ENCODE peak calls at places on chromosome 18, in seven cellular contexts. One of them, this sample, is unnamed. For H3K9me3, the result is how much of the 10 kb centered on the place peaks cover.

GRCh38 chr18:3321133-3321812 is 59.3 kb downstream of the MYL12B start:
- DNase-seq in psoas muscle: no peak
- DNase-seq in esophagus muscularis mucosa: no peak
- DNase-seq in kidney: no peak
- DNase-seq in CD8-positive, alpha-beta memory T cell: no peak
- DNase-seq in fibroblast of lung: peak
- DNase-seq in left lung: no peak
- DNase-seq in this sample: peak

GRCh38 chr18:50696929-50697328 is 122.9 kb downstream of the MRO start:
- DNase-seq in psoas muscle: no peak
- DNase-seq in esophagus muscularis mucosa: no peak
- DNase-seq in kidney: no peak
- DNase-seq in CD8-positive, alpha-beta memory T cell: no peak
- DNase-seq in fibroblast of lung: no peak
- DNase-seq in left lung: no peak
- DNase-seq in this sample: no peak

GRCh38 chr18:76528477-76529432 is 33.7 kb upstream of the ZNF516 start:
- DNase-seq in psoas muscle: no peak
- DNase-seq in esophagus muscularis mucosa: no peak
- DNase-seq in kidney: peak
- DNase-seq in CD8-positive, alpha-beta memory T cell: no peak
- DNase-seq in fibroblast of lung: peak
- DNase-seq in left lung: no peak
- DNase-seq in this sample: no peak

GRCh38 chr18:54223568-54224241 is 764 bp downstream of the MBD2 start:
- DNase-seq in psoas muscle: peak
- DNase-seq in esophagus muscularis mucosa: no peak
- DNase-seq in kidney: peak
- DNase-seq in CD8-positive, alpha-beta memory T cell: peak
- DNase-seq in fibroblast of lung: peak
- DNase-seq in left lung: peak
- DNase-seq in this sample: peak

GRCh38 chr18:37873416-37873815 is 307.8 kb upstream of the CELF4 start:
- DNase-seq in psoas muscle: no peak
- DNase-seq in esophagus muscularis mucosa: peak
- DNase-seq in kidney: no peak
- DNase-seq in CD8-positive, alpha-beta memory T cell: no peak
- DNase-seq in fibroblast of lung: no peak
- DNase-seq in left lung: no peak
- DNase-seq in this sample: no peak

GRCh38 chr18:11398625-11399024 is 210.8 kb upstream of the SLC35G4 start:
- DNase-seq in psoas muscle: no peak
- DNase-seq in esophagus muscularis mucosa: no peak
- DNase-seq in kidney: no peak
- DNase-seq in CD8-positive, alpha-beta memory T cell: no peak
- DNase-seq in fibroblast of lung: peak
- DNase-seq in left lung: no peak
- DNase-seq in this sample: no peak

GRCh38 chr18:46569211-46569610 is 87.8 kb downstream of the LOXHD1 start:
- DNase-seq in psoas muscle: no peak
- DNase-seq in esophagus muscularis mucosa: peak
- DNase-seq in kidney: no peak
- DNase-seq in CD8-positive, alpha-beta memory T cell: no peak
- DNase-seq in fibroblast of lung: no peak
- DNase-seq in left lung: no peak
- DNase-seq in this sample: no peak

GRCh38 chr18:57697434-57697833 is 75.8 kb upstream of the NARS1 start:
- DNase-seq in psoas muscle: no peak
- DNase-seq in esophagus muscularis mucosa: no peak
- DNase-seq in kidney: no peak
- DNase-seq in CD8-positive, alpha-beta memory T cell: no peak
- DNase-seq in fibroblast of lung: no peak
- DNase-seq in left lung: no peak
- DNase-seq in this sample: no peak

GRCh38 chr18:50819727-50820378 is at the start of gene MRO:
- DNase-seq in psoas muscle: peak
- DNase-seq in esophagus muscularis mucosa: peak
- DNase-seq in kidney: peak
- DNase-seq in CD8-positive, alpha-beta memory T cell: peak
- DNase-seq in fibroblast of lung: peak
- DNase-seq in left lung: peak
- DNase-seq in this sample: peak

GRCh38 chr18:22082408-22082807 is 87.0 kb upstream of the GATA6 start:
- DNase-seq in psoas muscle: no peak
- DNase-seq in esophagus muscularis mucosa: no peak
- DNase-seq in kidney: no peak
- DNase-seq in CD8-positive, alpha-beta memory T cell: no peak
- DNase-seq in fibroblast of lung: no peak
- DNase-seq in left lung: no peak
- DNase-seq in this sample: no peak

GRCh38 chr18:67669993-67670671 is 153.6 kb upstream of the DSEL start:
- DNase-seq in psoas muscle: no peak
- DNase-seq in esophagus muscularis mucosa: no peak
- DNase-seq in kidney: no peak
- DNase-seq in CD8-positive, alpha-beta memory T cell: no peak
- DNase-seq in fibroblast of lung: peak
- DNase-seq in left lung: no peak
- DNase-seq in this sample: no peak

GRCh38 chr18:42683094-42683493 is 432.4 kb downstream of the RIT2 start:
- DNase-seq in psoas muscle: no peak
- DNase-seq in esophagus muscularis mucosa: no peak
- DNase-seq in kidney: no peak
- DNase-seq in CD8-positive, alpha-beta memory T cell: no peak
- DNase-seq in fibroblast of lung: no peak
- DNase-seq in left lung: no peak
- DNase-seq in this sample: no peak
- H3K9me3 ChIP-seq in psoas muscle: under half
- H3K9me3 ChIP-seq in esophagus muscularis mucosa: under half
- H3K9me3 ChIP-seq in kidney: under half
- H3K9me3 ChIP-seq in CD8-positive, alpha-beta memory T cell: under half
- H3K9me3 ChIP-seq in fibroblast of lung: under half
- H3K9me3 ChIP-seq in left lung: under half
- H3K9me3 ChIP-seq in this sample: under half

GRCh38 chr18:79728931-79729586 is 49.5 kb downstream of the CTDP1 start:
- DNase-seq in psoas muscle: no peak
- DNase-seq in esophagus muscularis mucosa: no peak
- DNase-seq in kidney: no peak
- DNase-seq in CD8-positive, alpha-beta memory T cell: no peak
- DNase-seq in fibroblast of lung: no peak
- DNase-seq in left lung: no peak
- DNase-seq in this sample: no peak
- H3K9me3 ChIP-seq in psoas muscle: under half
- H3K9me3 ChIP-seq in esophagus muscularis mucosa: under half
- H3K9me3 ChIP-seq in kidney: under half
- H3K9me3 ChIP-seq in CD8-positive, alpha-beta memory T cell: under half
- H3K9me3 ChIP-seq in fibroblast of lung: under half
- H3K9me3 ChIP-seq in left lung: under half
- H3K9me3 ChIP-seq in this sample: under half

DNA sequence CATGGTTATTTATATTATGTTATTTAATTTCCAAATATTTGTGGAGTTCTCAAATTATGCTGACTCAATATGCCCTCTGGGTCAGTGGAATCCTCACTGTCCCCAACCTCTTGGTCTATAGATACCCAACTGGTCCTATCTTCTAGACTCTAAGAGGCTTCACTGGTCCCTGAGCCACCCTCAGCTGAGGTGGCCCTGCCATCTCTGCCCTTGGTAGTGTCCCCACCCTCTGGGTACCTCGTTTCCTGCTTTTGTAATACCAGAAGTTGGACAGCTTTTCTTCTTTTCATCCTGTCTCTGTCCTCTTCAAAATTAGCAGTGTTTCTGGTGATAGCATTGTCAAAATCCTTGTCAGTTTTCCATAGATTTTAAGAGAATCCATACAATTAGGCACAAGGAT is 11.9 kb downstream of the ZSCAN30 start:
- DNase-seq in psoas muscle: no peak
- DNase-seq in esophagus muscularis mucosa: no peak
- DNase-seq in kidney: no peak
- DNase-seq in CD8-positive, alpha-beta memory T cell: no peak
- DNase-seq in fibroblast of lung: no peak
- DNase-seq in left lung: no peak
- DNase-seq in this sample: no peak
- H3K9me3 ChIP-seq in psoas muscle: under half
- H3K9me3 ChIP-seq in esophagus muscularis mucosa: under half
- H3K9me3 ChIP-seq in kidney: under half
- H3K9me3 ChIP-seq in CD8-positive, alpha-beta memory T cell: under half
- H3K9me3 ChIP-seq in fibroblast of lung: under half
- H3K9me3 ChIP-seq in left lung: under half
- H3K9me3 ChIP-seq in this sample: under half

GRCh38 chr18:64749884-64750283 is 601.0 kb upstream of the LINC00305 start:
- DNase-seq in psoas muscle: no peak
- DNase-seq in esophagus muscularis mucosa: no peak
- DNase-seq in kidney: no peak
- DNase-seq in CD8-positive, alpha-beta memory T cell: no peak
- DNase-seq in fibroblast of lung: no peak
- DNase-seq in left lung: no peak
- DNase-seq in this sample: no peak
- H3K9me3 ChIP-seq in psoas muscle: under half
- H3K9me3 ChIP-seq in esophagus muscularis mucosa: under half
- H3K9me3 ChIP-seq in kidney: under half
- H3K9me3 ChIP-seq in CD8-positive, alpha-beta memory T cell: under half
- H3K9me3 ChIP-seq in fibroblast of lung: under half
- H3K9me3 ChIP-seq in left lung: under half
- H3K9me3 ChIP-seq in this sample: under half

GRCh38 chr18:79928563-79928960 is 22.9 kb downstream of the SLC66A2 start:
- DNase-seq in psoas muscle: peak
- DNase-seq in esophagus muscularis mucosa: no peak
- DNase-seq in kidney: peak
- DNase-seq in CD8-positive, alpha-beta memory T cell: no peak
- DNase-seq in fibroblast of lung: no peak
- DNase-seq in left lung: peak
- DNase-seq in this sample: no peak
- H3K9me3 ChIP-seq in psoas muscle: under half
- H3K9me3 ChIP-seq in esophagus muscularis mucosa: under half
- H3K9me3 ChIP-seq in kidney: under half
- H3K9me3 ChIP-seq in CD8-positive, alpha-beta memory T cell: under half
- H3K9me3 ChIP-seq in fibroblast of lung: under half
- H3K9me3 ChIP-seq in left lung: under half
- H3K9me3 ChIP-seq in this sample: under half

DNA sequence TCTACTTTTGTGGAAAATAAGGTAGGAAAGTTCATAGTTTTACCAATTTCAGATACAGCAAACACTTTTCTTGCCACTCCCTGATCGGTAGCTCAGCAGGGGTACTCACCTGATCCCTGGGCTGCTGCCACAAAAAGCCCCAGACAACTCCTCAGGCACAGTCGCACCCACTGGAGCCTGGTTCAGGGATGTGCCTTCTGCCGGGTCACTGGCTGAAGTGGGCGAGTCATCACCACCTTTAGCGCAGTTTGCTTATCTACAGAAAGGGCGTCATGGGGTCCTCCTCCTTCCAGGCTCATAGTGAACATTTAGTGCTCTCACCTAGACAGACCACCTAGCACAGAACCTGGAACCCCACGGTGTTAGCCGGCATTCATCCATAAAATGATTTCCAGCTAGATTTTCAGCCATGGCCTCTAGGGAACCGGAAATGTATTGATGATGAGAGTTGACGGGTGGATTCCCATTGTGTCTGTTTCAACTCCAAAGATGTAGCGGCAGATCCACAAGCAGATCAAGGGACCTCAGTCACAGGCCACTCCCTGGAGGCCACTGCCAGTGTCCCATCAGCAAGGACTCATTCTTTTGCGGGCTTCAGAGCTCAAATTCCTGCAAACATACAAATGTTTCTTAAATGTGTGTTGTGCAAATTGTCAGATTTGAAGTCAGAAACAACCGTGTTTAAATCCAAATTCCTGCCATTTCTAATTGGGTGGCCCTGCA is 408.4 kb upstream of the SALL3 start:
- DNase-seq in psoas muscle: no peak
- DNase-seq in esophagus muscularis mucosa: peak
- DNase-seq in kidney: no peak
- DNase-seq in CD8-positive, alpha-beta memory T cell: no peak
- DNase-seq in fibroblast of lung: no peak
- DNase-seq in left lung: no peak
- DNase-seq in this sample: no peak
- H3K9me3 ChIP-seq in psoas muscle: under half
- H3K9me3 ChIP-seq in esophagus muscularis mucosa: under half
- H3K9me3 ChIP-seq in kidney: under half
- H3K9me3 ChIP-seq in CD8-positive, alpha-beta memory T cell: under half
- H3K9me3 ChIP-seq in fibroblast of lung: under half
- H3K9me3 ChIP-seq in left lung: under half
- H3K9me3 ChIP-seq in this sample: under half

DNA sequence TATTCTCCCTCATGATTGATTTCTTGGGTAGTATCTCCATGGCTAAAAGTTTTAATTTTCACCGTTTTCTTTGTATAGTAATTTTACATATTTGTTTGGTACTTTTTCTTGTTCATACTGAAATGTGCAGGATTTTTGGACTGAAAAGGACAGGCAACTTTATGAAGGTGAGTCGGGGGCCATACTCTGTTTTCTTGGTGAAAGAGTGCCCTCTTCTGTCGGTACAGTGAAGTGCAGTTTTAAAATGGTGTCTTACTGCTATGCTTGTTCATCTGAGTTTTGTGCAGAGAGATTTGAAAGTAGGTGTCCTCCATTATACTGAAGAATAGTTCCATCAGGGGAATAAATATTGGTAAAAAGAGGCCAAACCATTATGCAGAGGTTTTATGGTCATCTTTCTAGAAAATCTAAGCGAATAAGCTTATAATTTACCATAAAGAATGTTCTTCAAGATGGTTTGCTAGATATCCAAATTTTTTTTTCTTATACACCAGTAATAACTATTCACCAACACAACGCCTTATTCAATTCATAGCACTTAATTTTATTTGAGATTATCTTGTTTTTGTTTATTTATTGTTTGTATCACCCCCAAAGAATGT is 8.7 kb upstream of the SERPINB13 start:
- DNase-seq in psoas muscle: no peak
- DNase-seq in esophagus muscularis mucosa: no peak
- DNase-seq in kidney: no peak
- DNase-seq in CD8-positive, alpha-beta memory T cell: no peak
- DNase-seq in fibroblast of lung: peak
- DNase-seq in left lung: no peak
- DNase-seq in this sample: no peak
- H3K9me3 ChIP-seq in psoas muscle: under half
- H3K9me3 ChIP-seq in esophagus muscularis mucosa: under half
- H3K9me3 ChIP-seq in kidney: under half
- H3K9me3 ChIP-seq in CD8-positive, alpha-beta memory T cell: under half
- H3K9me3 ChIP-seq in fibroblast of lung: under half
- H3K9me3 ChIP-seq in left lung: under half
- H3K9me3 ChIP-seq in this sample: under half

GRCh38 chr18:55974521-55974920 is 386.5 kb upstream of the TCF4 start:
- DNase-seq in psoas muscle: no peak
- DNase-seq in esophagus muscularis mucosa: peak
- DNase-seq in kidney: no peak
- DNase-seq in CD8-positive, alpha-beta memory T cell: no peak
- DNase-seq in fibroblast of lung: no peak
- DNase-seq in left lung: no peak
- DNase-seq in this sample: no peak
- H3K9me3 ChIP-seq in psoas muscle: under half
- H3K9me3 ChIP-seq in esophagus muscularis mucosa: under half
- H3K9me3 ChIP-seq in kidney: under half
- H3K9me3 ChIP-seq in CD8-positive, alpha-beta memory T cell: under half
- H3K9me3 ChIP-seq in fibroblast of lung: under half
- H3K9me3 ChIP-seq in left lung: under half
- H3K9me3 ChIP-seq in this sample: under half

GRCh38 chr18:62001396-62001795 is 108.6 kb upstream of the RNF152 start:
- DNase-seq in psoas muscle: no peak
- DNase-seq in esophagus muscularis mucosa: no peak
- DNase-seq in kidney: no peak
- DNase-seq in CD8-positive, alpha-beta memory T cell: no peak
- DNase-seq in fibroblast of lung: no peak
- DNase-seq in left lung: no peak
- DNase-seq in this sample: no peak
- H3K9me3 ChIP-seq in psoas muscle: under half
- H3K9me3 ChIP-seq in esophagus muscularis mucosa: under half
- H3K9me3 ChIP-seq in kidney: under half
- H3K9me3 ChIP-seq in CD8-positive, alpha-beta memory T cell: under half
- H3K9me3 ChIP-seq in fibroblast of lung: under half
- H3K9me3 ChIP-seq in left lung: under half
- H3K9me3 ChIP-seq in this sample: under half

GRCh38 chr18:9495465-9495864 is 20.2 kb downstream of the RALBP1 start:
- DNase-seq in psoas muscle: no peak
- DNase-seq in esophagus muscularis mucosa: no peak
- DNase-seq in kidney: no peak
- DNase-seq in CD8-positive, alpha-beta memory T cell: no peak
- DNase-seq in fibroblast of lung: no peak
- DNase-seq in left lung: no peak
- DNase-seq in this sample: no peak
- H3K9me3 ChIP-seq in psoas muscle: under half
- H3K9me3 ChIP-seq in esophagus muscularis mucosa: under half
- H3K9me3 ChIP-seq in kidney: under half
- H3K9me3 ChIP-seq in CD8-positive, alpha-beta memory T cell: under half
- H3K9me3 ChIP-seq in fibroblast of lung: under half
- H3K9me3 ChIP-seq in left lung: under half
- H3K9me3 ChIP-seq in this sample: under half

This sample was measured in MG63.